ENCODE peak calls at places on chromosomes 16 and 17, in six cellular contexts. I, T, M, D, O and F are unnamed samples.

GRCh38 chr16:70453117-70453890 is 1.1 kb upstream of the FCSK start:
- DNase-seq in I (no peak), T (no peak), M (no peak), D (no peak), O (no peak), F (no peak)

GRCh38 chr17:50487213-50488096 is 8.8 kb downstream of the RSAD1 start:
- DNase-seq in I (no peak), T (no peak), M (no peak), D (peak; percentile 58), O (no peak), F (peak; percentile 78)

GRCh38 chr17:63831505-63831904 is 4.0 kb upstream of the FTSJ3 start:
- DNase-seq in I (no peak), T (no peak), M (no peak), D (no peak), O (no peak), F (no peak)

GRCh38 chr17:49968380-49969133 is 433 bp upstream of the DLX4 start:
- DNase-seq in I (no peak), T (peak; percentile 75), M (no peak), D (peak; percentile 61), O (no peak), F (no peak)

GRCh38 chr16:28264656-28265055 is 27.7 kb upstream of the SBK1 start:
- DNase-seq in I (peak; percentile 28), T (peak; percentile 52), M (no peak), D (peak; percentile 60), O (no peak), F (no peak)

GRCh38 chr17:17780941-17781590 is 55.7 kb downstream of the SREBF1 start:
- DNase-seq in I (peak; percentile 69), T (no peak), M (peak; percentile 83), D (peak; percentile 11), O (peak; percentile 50), F (peak; percentile 51)

GRCh38 chr17:55609737-55610201 is 98.5 kb upstream of the SMIM36 start:
- DNase-seq in I (no peak), T (no peak), M (no peak), D (no peak), O (no peak), F (no peak)

GRCh38 chr17:75241502-75241901 is 19.9 kb downstream of the GGA3 start:
- DNase-seq in I (no peak), T (no peak), M (no peak), D (no peak), O (no peak), F (no peak)

GRCh38 chr17:27552467-27552779 is 78.6 kb upstream of the LGALS9 start:
- DNase-seq in I (no peak), T (no peak), M (no peak), D (no peak), O (no peak), F (peak; percentile 22)

GRCh38 chr17:1153795-1154546 is 25.8 kb downstream of the ABR start:
- DNase-seq in I (no peak), T (peak; percentile 36), M (peak; percentile 90), D (peak; percentile 82), O (no peak), F (peak; percentile 20)

GRCh38 chr17:13851889-13852288 is 217.4 kb upstream of the COX10 start:
- DNase-seq in I (no peak), T (no peak), M (no peak), D (no peak), O (no peak), F (no peak)

GRCh38 chr16:2531371-2531695 is at the start of gene CEMP1:
- DNase-seq in I (no peak), T (peak; percentile 42), M (peak; percentile 52), D (no peak), O (no peak), F (no peak)

GRCh38 chr16:55284718-55285099 is 39.3 kb upstream of the IRX6 start:
- DNase-seq in I (no peak), T (no peak), M (no peak), D (no peak), O (no peak), F (no peak)

GRCh38 chr17:40810505-40810904 is 10.7 kb upstream of the KRT28 start:
- DNase-seq in I (no peak), T (no peak), M (no peak), D (no peak), O (no peak), F (peak; percentile 65)

GRCh38 chr17:34673516-34673915 is 94.1 kb downstream of the TMEM132E start:
- DNase-seq in I (no peak), T (no peak), M (no peak), D (no peak), O (no peak), F (no peak)

GRCh38 chr17:7196651-7197050 is 17.5 kb upstream of the ASGR1 start:
- DNase-seq in I (no peak), T (no peak), M (no peak), D (no peak), O (no peak), F (no peak)

GRCh38 chr17:33292981-33293867 is at the start of gene ASIC2:
- DNase-seq in I (no peak), T (no peak), M (no peak), D (peak; percentile 13), O (peak; percentile 10), F (no peak)

GRCh38 chr16:73012341-73012740 is 35.6 kb downstream of the ZFHX3 start:
- DNase-seq in I (no peak), T (no peak), M (no peak), D (no peak), O (no peak), F (no peak)

GRCh38 chr17:81833160-81833920 is at the start of gene MCRIP1:
- DNase-seq in I (peak; percentile 95), T (peak; percentile 94), M (peak; percentile 93), D (peak; percentile 96), O (peak; percentile 60), F (peak; percentile 49)

GRCh38 chr16:7268182-7268581 is 64.5 kb upstream of the RBFOX1 start:
- DNase-seq in I (no peak), T (no peak), M (no peak), D (no peak), O (peak; percentile 41), F (no peak)

GRCh38 chr16:4574919-4575705 is 19.0 kb downstream of the C16orf96 start:
- DNase-seq in I (no peak), T (no peak), M (no peak), D (no peak), O (peak; percentile 49), F (no peak)

GRCh38 chr17:58498177-58498828 is 10.1 kb upstream of the HSF5 start:
- DNase-seq in I (no peak), T (no peak), M (no peak), D (no peak), O (no peak), F (no peak)

GRCh38 chr17:60653569-60653968 is 24.1 kb upstream of the BCAS3 start:
- DNase-seq in I (no peak), T (no peak), M (no peak), D (no peak), O (no peak), F (no peak)

GRCh38 chr17:48620497-48621139 is 5.5 kb upstream of the HOXB8 start:
- DNase-seq in I (no peak), T (no peak), M (no peak), D (no peak), O (no peak), F (no peak)

GRCh38 chr16:87702325-87702811 is 63.4 kb downstream of the KLHDC4 start:
- DNase-seq in I (no peak), T (no peak), M (no peak), D (no peak), O (no peak), F (no peak)

GRCh38 chr17:69819316-69820087 is 255.5 kb upstream of the KCNJ16 start:
- DNase-seq in I (no peak), T (no peak), M (no peak), D (no peak), O (no peak), F (no peak)

GRCh38 chr16:46961373-46962353 is 11.8 kb downstream of the DNAJA2 start:
- DNase-seq in I (no peak), T (no peak), M (no peak), D (no peak), O (no peak), F (no peak)

GRCh38 chr17:45009676-45010467 is 41.6 kb downstream of the DCAKD start:
- DNase-seq in I (no peak), T (no peak), M (no peak), D (no peak), O (no peak), F (no peak)

GRCh38 chr17:73411330-73411747 is 99.5 kb upstream of the CDC42EP4 start:
- DNase-seq in I (no peak), T (no peak), M (no peak), D (no peak), O (no peak), F (no peak)

GRCh38 chr16:85374571-85374872 is 238.6 kb upstream of the GSE1 start:
- DNase-seq in I (no peak), T (no peak), M (no peak), D (no peak), O (no peak), F (no peak)

GRCh38 chr16:87926246-87927194 is 9.8 kb downstream of the CA5A start:
- DNase-seq in I (no peak), T (no peak), M (no peak), D (no peak), O (no peak), F (no peak)

GRCh38 chr17:19760781-19761180 is 12.7 kb upstream of the ALDH3A1 start:
- DNase-seq in I (peak; percentile 12), T (no peak), M (no peak), D (no peak), O (no peak), F (no peak)

GRCh38 chr17:64608571-64608981 is 53.5 kb downstream of the SMURF2 start:
- DNase-seq in I (no peak), T (no peak), M (no peak), D (no peak), O (no peak), F (peak; percentile 19)

GRCh38 chr16:67399218-67399733 is 6.0 kb upstream of the TPPP3 start:
- DNase-seq in I (no peak), T (no peak), M (no peak), D (peak; percentile 42), O (peak; percentile 49), F (peak; percentile 11)
- TF ChIP-seq CTCF in I (peak; percentile 58), T (peak; percentile 52), M (peak; percentile 74), D (peak; percentile 46), O (peak; percentile 96), F (peak; percentile 70)

GRCh38 chr17:22158364-22158763 is 466.0 kb downstream of the KCNJ18 start:
- DNase-seq in I (no peak), T (no peak), M (no peak), D (no peak), O (no peak), F (no peak)
- TF ChIP-seq CTCF in I (no peak), T (no peak), M (no peak), D (no peak), O (no peak), F (no peak)

GRCh38 chr17:43003542-43004172 is 2.9 kb upstream of the IFI35 start:
- DNase-seq in I (no peak), T (no peak), M (no peak), D (peak; percentile 53), O (no peak), F (no peak)
- TF ChIP-seq CTCF in I (no peak), T (no peak), M (no peak), D (no peak), O (peak; percentile 24), F (peak; percentile 60)

DNA sequence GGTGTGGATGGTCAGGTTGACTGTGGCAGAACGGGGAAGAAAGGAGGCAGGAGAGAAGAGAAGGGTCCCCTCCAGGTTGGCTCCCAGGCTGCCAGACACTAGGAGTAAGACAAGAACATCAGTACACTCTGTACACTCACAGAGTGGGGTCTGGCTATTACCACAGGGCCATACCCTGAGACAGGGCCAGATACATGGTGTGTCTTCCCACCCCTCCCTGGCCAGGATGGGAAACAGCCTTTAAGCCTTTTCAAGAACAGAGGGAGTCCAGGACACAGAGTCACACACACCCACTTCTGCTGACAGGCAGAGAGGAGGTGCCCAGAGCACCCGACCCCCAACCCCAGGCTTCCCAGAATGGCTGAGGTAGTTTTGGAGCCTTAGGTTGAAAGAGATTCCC is 99.4 kb downstream of the LITAF start:
- DNase-seq in I (no peak), T (no peak), M (no peak), D (no peak), O (no peak), F (no peak)
- TF ChIP-seq CTCF in I (no peak), T (no peak), M (no peak), D (no peak), O (no peak), F (no peak)